ENCODE peak calls at places on chromosomes 2 and 18, in six cellular contexts. U is HCT116, R is H1, V is K562, O is HepG2, S is GM12878. Q is an unnamed sample.

GRCh38 chr2:236179653-236180500 is 11.7 kb upstream of the GBX2 start:
- DNase-seq in U (no peak), R (no peak), S (no peak), V (no peak), O (no peak), Q (peak)

GRCh38 chr2:130798472-130799221 is 38.1 kb upstream of the ARHGEF4 start:
- DNase-seq in R (peak), O (no peak), V (no peak), U (no peak), S (no peak), Q (peak)

GRCh38 chr18:3528251-3528650 is 78.3 kb downstream of the TGIF1 start:
- DNase-seq in S (no peak), O (no peak), U (no peak), R (no peak), V (no peak), Q (no peak)

GRCh38 chr2:33034784-33035183 is 88.0 kb downstream of the LTBP1 start:
- DNase-seq in S (no peak), U (no peak), O (no peak), R (no peak), V (no peak), Q (no peak)

GRCh38 chr2:134408791-134409190 is 154.9 kb downstream of the MGAT5 start:
- DNase-seq in R (no peak), O (no peak), U (no peak), S (no peak), V (no peak), Q (no peak)

GRCh38 chr18:77164026-77164425 is 31.4 kb upstream of the MBP start:
- DNase-seq in S (no peak), R (no peak), O (no peak), U (no peak), V (no peak), Q (no peak)

GRCh38 chr18:79542876-79543750 is 136.5 kb upstream of the CTDP1 start:
- DNase-seq in V (no peak), S (no peak), U (no peak), O (no peak), R (no peak), Q (no peak)

GRCh38 chr2:128309341-128310093 is 9.2 kb downstream of the HS6ST1 start:
- DNase-seq in U (no peak), V (peak), R (no peak), S (no peak), O (peak), Q (no peak)

GRCh38 chr2:236986524-236987330 is 99.0 kb upstream of the COPS8 start:
- DNase-seq in O (no peak), R (no peak), V (no peak), S (no peak), U (no peak), Q (no peak)

GRCh38 chr2:33644215-33644614 is 45.1 kb upstream of the FAM98A start:
- DNase-seq in R (no peak), U (no peak), S (no peak), V (no peak), O (no peak), Q (no peak)

GRCh38 chr2:62184499-62185045 is 11.3 kb upstream of the B3GNT2 start:
- DNase-seq in V (no peak), O (no peak), S (no peak), U (no peak), R (no peak), Q (no peak)

GRCh38 chr2:79097843-79098242 is 10.1 kb upstream of the REG1B start:
- DNase-seq in R (no peak), U (no peak), S (no peak), V (no peak), O (no peak), Q (peak)

GRCh38 chr2:75503048-75503607 is 57.6 kb downstream of the EVA1A start:
- DNase-seq in V (no peak), O (no peak), S (no peak), U (no peak), R (no peak), Q (no peak)

GRCh38 chr2:27795093-27795834 is 23.7 kb downstream of the MRPL33 start:
- DNase-seq in R (peak), S (no peak), O (peak), V (no peak), U (no peak), Q (no peak)

GRCh38 chr2:19933351-19933981 is 31.7 kb upstream of the TTC32 start:
- DNase-seq in U (no peak), R (no peak), S (peak), V (no peak), O (peak), Q (no peak)

GRCh38 chr2:26630669-26631360 is 10.4 kb downstream of the CIB4 start:
- DNase-seq in U (peak), S (no peak), O (peak), V (no peak), R (no peak), Q (no peak)

GRCh38 chr2:106519767-106520166 is 32.6 kb downstream of the CD8B2 start:
- DNase-seq in U (no peak), S (no peak), O (no peak), V (no peak), R (no peak), Q (no peak)

GRCh38 chr18:50632895-50633515 is 73.1 kb downstream of the MAPK4 start:
- DNase-seq in O (no peak), S (no peak), U (no peak), V (no peak), R (no peak), Q (no peak)

GRCh38 chr2:239267411-239267941 is 133.3 kb downstream of the HDAC4 start:
- DNase-seq in S (peak), U (peak), O (no peak), V (peak), R (no peak), Q (no peak)

GRCh38 chr2:241492174-241492565 is 16.2 kb downstream of the STK25 start:
- DNase-seq in U (no peak), V (no peak), S (no peak), O (no peak), R (no peak), Q (no peak)

GRCh38 chr2:120972286-120972685 is 236.6 kb downstream of the GLI2 start:
- DNase-seq in R (no peak), U (no peak), O (no peak), V (no peak), S (no peak), Q (no peak)

GRCh38 chr18:77001041-77001440 is 131.5 kb downstream of the MBP start:
- DNase-seq in U (no peak), R (no peak), S (no peak), V (no peak), O (no peak), Q (no peak)

GRCh38 chr18:79396431-79397287 is 929 bp downstream of the NFATC1 start:
- DNase-seq in U (no peak), S (no peak), O (no peak), R (peak), V (no peak), Q (peak)

GRCh38 chr2:121196849-121197155 is 88.2 kb downstream of the TFCP2L1 start:
- DNase-seq in S (no peak), O (no peak), U (no peak), R (no peak), V (no peak), Q (no peak)

GRCh38 chr2:61377046-61377445 is 93.8 kb downstream of the USP34 start:
- DNase-seq in U (no peak), R (no peak), S (no peak), O (no peak), V (no peak), Q (no peak)

GRCh38 chr2:203670939-203671338 is 35.5 kb upstream of the CD28 start:
- DNase-seq in S (no peak), O (no peak), V (no peak), U (no peak), R (no peak), Q (no peak)

GRCh38 chr2:85162746-85163301 is 29.6 kb downstream of the TCF7L1 start:
- DNase-seq in R (no peak), V (no peak), U (no peak), S (no peak), O (no peak), Q (no peak)

GRCh38 chr18:75784413-75784812 is 356.9 kb upstream of the SMIM21 start:
- DNase-seq in S (no peak), R (no peak), V (no peak), O (no peak), U (no peak), Q (no peak)

GRCh38 chr2:7118606-7119503 is 201.6 kb downstream of the RNF144A start:
- DNase-seq in U (no peak), S (no peak), V (no peak), R (no peak), O (no peak), Q (peak)

GRCh38 chr2:60294901-60295590 is 258.4 kb downstream of the BCL11A start:
- DNase-seq in S (no peak), R (no peak), U (no peak), O (peak), V (no peak), Q (no peak)

GRCh38 chr18:61551586-61551985 is 218.4 kb downstream of the CDH20 start:
- DNase-seq in R (no peak), U (peak), O (peak), V (peak), S (peak), Q (no peak)

GRCh38 chr18:41966943-41967342 is 11.9 kb downstream of the PIK3C3 start:
- DNase-seq in U (no peak), R (no peak), V (no peak), S (no peak), O (no peak), Q (no peak)

GRCh38 chr2:240301256-240301795 is 134.1 kb upstream of the GPC1 start:
- DNase-seq in U (no peak), S (no peak), O (no peak), R (no peak), V (no peak), Q (no peak)
- TF ChIP-seq ATF3 in U (no peak), S (no peak), O (no peak), R (no peak), V (no peak), Q (no peak)

GRCh38 chr2:24385366-24385765 is 25.0 kb upstream of the ITSN2 start:
- DNase-seq in U (no peak), R (no peak), O (no peak), S (no peak), V (no peak), Q (no peak)

GRCh38 chr2:24380687-24381271 is 20.4 kb upstream of the ITSN2 start:
- DNase-seq in U (no peak), V (no peak), S (no peak), O (no peak), R (no peak), Q (no peak)

GRCh38 chr2:24382363-24383021 is 22.2 kb upstream of the ITSN2 start:
- DNase-seq in O (no peak), U (peak), V (peak), S (no peak), R (peak), Q (peak)
- TF ChIP-seq ATF3 in O (no peak), U (no peak), V (no peak), S (no peak), R (no peak), Q (no peak)

DNA sequence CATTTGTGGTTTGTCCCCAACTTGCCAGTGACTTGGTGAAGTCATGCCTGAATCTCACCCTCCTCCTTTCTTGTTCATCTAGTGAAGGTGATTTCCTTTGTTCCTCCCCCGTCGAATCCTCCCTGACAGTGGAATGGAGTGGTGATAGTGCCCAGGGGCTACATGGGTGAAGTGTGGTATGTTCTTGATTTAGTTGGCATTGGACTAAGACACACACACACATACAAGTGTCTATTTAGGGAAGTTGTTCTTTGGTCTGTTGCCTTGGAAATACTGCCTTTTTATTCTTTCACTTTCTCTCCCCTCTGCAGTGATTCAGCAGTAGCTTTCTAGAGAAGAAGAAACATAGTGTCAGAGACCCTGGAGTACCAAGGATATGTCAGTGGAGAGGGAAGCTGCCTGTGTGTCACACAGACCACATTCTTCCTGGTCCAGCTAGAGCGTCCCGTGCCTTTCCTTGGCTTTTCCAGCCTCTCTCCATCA is 10.9 kb downstream of the INPP4A start:
- DNase-seq in V (no peak), R (peak), O (no peak), U (no peak), S (peak), Q (no peak)
- TF ChIP-seq ATF3 in V (no peak), R (no peak), O (no peak), U (no peak), S (no peak), Q (no peak)

GRCh38 chr2:18455256-18455862 is 105.1 kb downstream of the RDH14 start:
- DNase-seq in S (no peak), R (peak), U (no peak), O (peak), V (no peak), Q (peak)
- TF ChIP-seq ATF3 in S (no peak), R (no peak), U (no peak), O (no peak), V (no peak), Q (no peak)

GRCh38 chr18:63376493-63377053 is 9.6 kb upstream of the KDSR start:
- DNase-seq in O (no peak), U (no peak), R (no peak), S (no peak), V (no peak), Q (no peak)
- TF ChIP-seq ATF3 in O (no peak), U (no peak), R (no peak), S (no peak), V (peak), Q (no peak)

Q was measured in WTC11.